ENCODE peak calls at places on chromosome 10, in four cellular contexts. O is heart left ventricle; G is stimulated activated CD4-positive, alpha-beta T cell treated with anti-CD3 and anti-CD28 coated beads, Interleukin-2, amount 100 ng/mL, for 48 hours; U is memory B cell. P is an unnamed sample.

GRCh38 chr10:336247-336646 is 201.0 kb downstream of the ZMYND11 start:
- DNase-seq in U (no peak), G (no peak), O (no peak), P (no peak)

GRCh38 chr10:93079663-93080349 is 6.1 kb downstream of the CYP26A1 start:
- DNase-seq in U (no peak), G (no peak), O (no peak), P (no peak)

GRCh38 chr10:75456122-75456521 is 24.7 kb downstream of the LRMDA start:
- DNase-seq in U (no peak), G (no peak), O (no peak), P (no peak)

GRCh38 chr10:126576336-126576735 is 94.2 kb downstream of the C10orf90 start:
- DNase-seq in U (no peak), G (no peak), O (no peak), P (no peak)

GRCh38 chr10:118308664-118309063 is 33.5 kb downstream of the FAM204A start:
- DNase-seq in U (no peak), O (no peak), G (no peak), P (no peak)

GRCh38 chr10:102065561-102066420 is 642 bp downstream of the HPS6 start:
- DNase-seq in O (peak; percentile 44), G (no peak), U (peak; percentile 34), P (peak; percentile 17)

GRCh38 chr10:77077546-77077945 is 560.1 kb downstream of the KCNMA1 start:
- DNase-seq in G (no peak), U (no peak), O (no peak), P (no peak)

GRCh38 chr10:83612050-83612449 is 527.3 kb upstream of the GHITM start:
- DNase-seq in U (no peak), G (no peak), O (no peak), P (peak; percentile 65)

GRCh38 chr10:67306588-67307205 is 380.9 kb downstream of the LRRTM3 start:
- DNase-seq in U (no peak), G (no peak), O (no peak), P (no peak)

GRCh38 chr10:84138478-84139125 is 707 bp upstream of the GHITM start:
- DNase-seq in G (peak; percentile 57), O (peak; percentile 37), U (peak; percentile 23), P (no peak)

GRCh38 chr10:114499630-114500190 is 95.4 kb upstream of the AFAP1L2 start:
- DNase-seq in O (no peak), G (peak; percentile 66), U (peak; percentile 23), P (no peak)

GRCh38 chr10:62264702-62265436 is 3.8 kb downstream of the RTKN2 start:
- DNase-seq in O (no peak), G (no peak), U (no peak), P (peak; percentile 91)

GRCh38 chr10:98391065-98391464 is 23.9 kb downstream of the PYROXD2 start:
- DNase-seq in G (no peak), U (no peak), O (no peak), P (no peak)

GRCh38 chr10:111360260-111360925 is 283.6 kb downstream of the ADRA2A start:
- DNase-seq in O (peak; percentile 32), G (no peak), U (no peak), P (no peak)

GRCh38 chr10:14250496-14250895 is 80.2 kb downstream of the FRMD4A start:
- DNase-seq in O (no peak), G (no peak), U (no peak), P (no peak)

GRCh38 chr10:77428776-77429395 is 208.7 kb downstream of the KCNMA1 start:
- DNase-seq in G (no peak), U (no peak), O (peak; percentile 38), P (peak; percentile 52)

GRCh38 chr10:43702213-43702935 is 53.7 kb upstream of the ZNF32 start:
- DNase-seq in O (no peak), G (no peak), U (no peak), P (no peak)

GRCh38 chr10:97733256-97733655 is 3.7 kb upstream of the ZFYVE27 start:
- DNase-seq in U (no peak), G (no peak), O (no peak), P (no peak)

GRCh38 chr10:24953350-24954074 is 1.1 kb upstream of the PRTFDC1 start:
- DNase-seq in G (no peak), U (no peak), O (no peak), P (no peak)

GRCh38 chr10:7707102-7707501 is 4.0 kb downstream of the ITIH2 start:
- DNase-seq in O (no peak), G (no peak), U (no peak), P (no peak)

GRCh38 chr10:12777840-12778585 is 223.5 kb downstream of the CCDC3 start:
- DNase-seq in G (peak; percentile 25), U (no peak), O (no peak), P (no peak)

GRCh38 chr10:86023931-86024554 is 342.6 kb downstream of the GRID1 start:
- DNase-seq in O (peak; percentile 65), G (no peak), U (no peak), P (no peak)

GRCh38 chr10:78362406-78363022 is 328.9 kb downstream of the RPS24 start:
- DNase-seq in G (no peak), U (no peak), O (peak; percentile 61), P (peak; percentile 0)

GRCh38 chr10:113523071-113523470 is 29.8 kb upstream of the HABP2 start:
- DNase-seq in O (no peak), U (no peak), G (no peak), P (no peak)

GRCh38 chr10:42971251-42971599 is 105.6 kb upstream of the RET start:
- DNase-seq in G (no peak), U (peak; percentile 5), O (no peak), P (no peak)

GRCh38 chr10:112721080-112721698 is 228.9 kb upstream of the TCF7L2 start:
- DNase-seq in O (no peak), U (no peak), G (no peak), P (peak; percentile 53)

GRCh38 chr10:132688580-132689420 is 97.1 kb downstream of the NKX6-2 start:
- DNase-seq in G (no peak), U (no peak), O (peak; percentile 11), P (no peak)

GRCh38 chr10:28054211-28054888 is 55.5 kb upstream of the ODAD2 start:
- DNase-seq in O (no peak), G (no peak), U (no peak), P (peak; percentile 99)

GRCh38 chr10:49270565-49270964 is 28.4 kb upstream of the C10orf71 start:
- DNase-seq in G (no peak), O (no peak), U (no peak), P (no peak)

GRCh38 chr10:4775808-4776207 is 50.2 kb upstream of the AKR1E2 start:
- DNase-seq in U (no peak), G (no peak), O (no peak), P (peak; percentile 87)

GRCh38 chr10:103775786-103776185 is 79.6 kb downstream of the SH3PXD2A start:
- DNase-seq in O (peak; percentile 14), G (no peak), U (no peak), P (no peak)

GRCh38 chr10:71848325-71849277 is 2.5 kb downstream of the PSAP start:
- DNase-seq in O (no peak), G (no peak), U (no peak), P (no peak)

GRCh38 chr10:93259126-93259525 is 185.4 kb downstream of the CYP26A1 start:
- DNase-seq in U (no peak), O (no peak), G (no peak), P (no peak)

GRCh38 chr10:29851241-29851640 is 208.1 kb downstream of the JCAD start:
- DNase-seq in O (no peak), G (no peak), U (no peak), P (no peak)

GRCh38 chr10:71528371-71529202 is 131.9 kb downstream of the CDH23 start:
- DNase-seq in U (no peak), O (no peak), G (no peak), P (no peak)